ENCODE peak calls at places on chromosomes 13 and 19, in eight cellular contexts. B is A172; K is stimulated activated CD4-positive, alpha-beta T cell treated with anti-CD3 and anti-CD28 coated beads, Interleukin-4, amount 100 ng/mL, for 24 hours; L is cerebellar cortex; S is H54; Z is body of pancreas; F is activated CD4-positive, alpha-beta T cell treated with anti-CD3 and anti-CD28 coated beads, Interleukin-2, amount 10 ng/mL, durations not matched to agents 7 days and 5 days; U is stimulated activated naive CD8-positive, alpha-beta T cell treated with anti-CD3 and anti-CD28 coated beads, Interleukin-15, Interleukin-2, amounts not matched to agents 100 U/mL and 50 U/mL, for 24 hours. G is an unnamed sample.

GRCh38 chr13:22427783-22428182 is 753.0 kb upstream of the SGCG start:
- DNase-seq in Z (no peak), S (no peak), L (no peak), F (no peak), U (no peak), B (no peak), K (no peak), G (no peak)

GRCh38 chr19:41821003-41821735 is 23.3 kb downstream of the LYPD4 start:
- DNase-seq in F (peak; percentile 66), S (peak; percentile 69), B (peak; percentile 51), U (peak; percentile 42), K (peak; percentile 46), Z (peak; percentile 40), L (peak; percentile 45), G (peak; percentile 50)

GRCh38 chr19:55174425-55175116 is 5.5 kb downstream of the SYT5 start:
- DNase-seq in K (no peak), S (no peak), Z (no peak), F (no peak), B (no peak), L (no peak), U (no peak), G (no peak)

GRCh38 chr13:47816835-47817234 is 184.2 kb downstream of the SUCLA2 start:
- DNase-seq in L (no peak), U (no peak), B (no peak), K (no peak), F (no peak), S (no peak), Z (no peak), G (no peak)

GRCh38 chr19:27652796-27653195 is 1560.2 kb downstream of the UQCRFS1 start:
- DNase-seq in Z (no peak), F (no peak), S (no peak), B (no peak), L (no peak), U (no peak), K (no peak), G (no peak)

GRCh38 chr19:2477141-2477710 is 1.3 kb downstream of the GADD45B start:
- DNase-seq in K (peak; percentile 37), U (peak; percentile 51), F (no peak), Z (peak; percentile 48), B (peak; percentile 51), L (no peak), S (no peak), G (no peak)

GRCh38 chr13:44399045-44399444 is 25.4 kb downstream of the SERP2 start:
- DNase-seq in Z (no peak), K (no peak), F (no peak), L (no peak), U (no peak), B (no peak), S (no peak), G (peak; percentile 13)

GRCh38 chr13:48542581-48543341 is 9.9 kb upstream of the RCBTB2 start:
- DNase-seq in L (peak; percentile 59), K (no peak), U (no peak), S (no peak), B (no peak), Z (no peak), F (no peak), G (peak; percentile 20)

GRCh38 chr13:107079423-107080099 is 511.6 kb upstream of the ARGLU1 start:
- DNase-seq in S (no peak), U (no peak), F (no peak), Z (no peak), K (no peak), L (no peak), B (no peak), G (no peak)

GRCh38 chr19:11197291-11198174 is at the start of gene KANK2:
- DNase-seq in F (peak; percentile 64), L (peak; percentile 46), B (peak; percentile 60), S (peak; percentile 78), Z (peak; percentile 93), U (peak; percentile 84), K (peak; percentile 70), G (peak; percentile 85)

GRCh38 chr13:66087149-66087780 is 1142.9 kb downstream of the PCDH9 start:
- DNase-seq in F (no peak), B (no peak), U (no peak), L (no peak), Z (no peak), S (no peak), K (no peak), G (no peak)

GRCh38 chr13:112452380-112453206 is 76.4 kb downstream of the SPACA7 start:
- DNase-seq in B (no peak), F (no peak), K (no peak), Z (no peak), L (no peak), S (no peak), U (no peak), G (no peak)

GRCh38 chr13:59345316-59345715 is 818.4 kb downstream of the DIAPH3 start:
- DNase-seq in L (no peak), K (no peak), U (no peak), F (no peak), B (no peak), S (no peak), Z (peak; percentile 77), G (no peak)

GRCh38 chr19:29320611-29321010 is 107.7 kb upstream of the UQCRFS1 start:
- DNase-seq in B (no peak), F (no peak), U (no peak), K (no peak), L (no peak), Z (no peak), S (no peak), G (no peak)

GRCh38 chr19:57171551-57172081 is 4.3 kb upstream of the DUXA start:
- DNase-seq in F (no peak), S (peak; percentile 95), B (no peak), L (peak; percentile 62), U (peak; percentile 10), K (peak; percentile 19), Z (peak; percentile 32), G (peak; percentile 5)

GRCh38 chr13:47846886-47847285 is 154.2 kb downstream of the SUCLA2 start:
- DNase-seq in S (no peak), K (no peak), L (no peak), U (no peak), F (no peak), Z (no peak), B (no peak), G (no peak)

GRCh38 chr19:18085702-18086457 is 854 bp downstream of the IL12RB1 start:
- DNase-seq in S (no peak), F (no peak), K (no peak), Z (no peak), L (no peak), B (no peak), U (no peak), G (no peak)

GRCh38 chr13:103243495-103243894 is 177.3 kb upstream of the SLC10A2 start:
- DNase-seq in Z (no peak), U (no peak), L (no peak), S (no peak), F (no peak), B (no peak), K (no peak), G (no peak)

GRCh38 chr13:43122706-43123268 is 99.4 kb downstream of the DNAJC15 start:
- DNase-seq in F (no peak), Z (no peak), S (no peak), B (no peak), U (no peak), L (peak; percentile 51), K (no peak), G (no peak)

GRCh38 chr19:35767288-35768081 is 7.9 kb upstream of the ARHGAP33 start:
- DNase-seq in K (no peak), B (no peak), Z (peak; percentile 58), L (no peak), F (no peak), S (no peak), U (no peak), G (no peak)

GRCh38 chr19:32891609-32892008 is 22.0 kb upstream of the SLC7A9 start:
- DNase-seq in S (no peak), B (no peak), K (no peak), F (no peak), Z (no peak), U (no peak), L (no peak), G (no peak)

GRCh38 chr13:46388308-46388707 is 1.3 kb upstream of the RUBCNL start:
- DNase-seq in S (no peak), F (no peak), L (no peak), B (no peak), Z (no peak), U (no peak), K (no peak), G (no peak)

GRCh38 chr19:15622991-15623390 is 8.0 kb downstream of the CYP4F8 start:
- DNase-seq in L (no peak), F (no peak), K (no peak), Z (no peak), U (no peak), S (no peak), B (no peak), G (no peak)

GRCh38 chr19:53813996-53814395 is 10.1 kb downstream of the NLRP12 start:
- DNase-seq in F (no peak), S (peak; percentile 79), K (no peak), B (peak; percentile 93), U (no peak), L (no peak), Z (no peak), G (no peak)

GRCh38 chr13:112849500-112849899 is 119.5 kb upstream of the MCF2L start:
- DNase-seq in L (no peak), Z (no peak), S (no peak), B (no peak), F (no peak), U (no peak), K (no peak), G (peak; percentile 99)

GRCh38 chr13:39123578-39123977 is 85.3 kb downstream of the NHLRC3 start:
- DNase-seq in F (no peak), L (no peak), Z (no peak), K (no peak), B (no peak), S (no peak), U (no peak), G (no peak)

GRCh38 chr19:19410553-19411550 is 5.4 kb downstream of the GATAD2A start:
- DNase-seq in F (no peak), B (no peak), S (no peak), U (peak; percentile 57), Z (no peak), K (peak; percentile 61), L (no peak), G (no peak)

GRCh38 chr13:93425411-93425810 is 198.8 kb downstream of the GPC6 start:
- DNase-seq in B (no peak), U (no peak), K (no peak), F (no peak), Z (no peak), S (no peak), L (no peak), G (no peak)

GRCh38 chr13:111531505-111531904 is 211.1 kb downstream of the TEX29 start:
- DNase-seq in L (peak; percentile 19), S (no peak), F (no peak), U (no peak), K (no peak), B (peak; percentile 25), Z (no peak), G (peak; percentile 80)

GRCh38 chr19:843180-843835 is 2.5 kb downstream of the PRTN3 start:
- DNase-seq in S (no peak), Z (no peak), F (no peak), B (no peak), U (no peak), K (no peak), L (no peak), G (peak; percentile 9)

GRCh38 chr19:4557971-4558941 is 1.2 kb downstream of the SEMA6B start:
- DNase-seq in L (no peak), B (no peak), S (no peak), U (peak; percentile 59), Z (peak; percentile 61), K (peak; percentile 25), F (peak; percentile 22), G (no peak)

GRCh38 chr13:51557875-51558604 is 26.2 kb upstream of the WDFY2 start:
- DNase-seq in Z (no peak), B (peak; percentile 56), U (no peak), F (no peak), L (no peak), S (peak; percentile 12), K (no peak), G (no peak)

GRCh38 chr19:34733266-34733825 is 697 bp upstream of the ZNF181 start:
- DNase-seq in Z (no peak), L (no peak), B (no peak), K (no peak), U (peak; percentile 55), S (no peak), F (no peak), G (no peak)

G was measured in NCI-H774.